ENCODE peak calls at places on chromosomes 11 and 22, in four cellular contexts. Q, X, E and S are unnamed samples.

GRCh38 chr22:37105154-37105553 is 4.4 kb downstream of the TMPRSS6 start:
- DNase-seq in E (no peak), Q (no peak), X (no peak), S (no peak)

GRCh38 chr22:39622881-39623367 is 52.4 kb downstream of the CACNA1I start:
- DNase-seq in Q (peak; percentile 79), X (peak; percentile 56), E (peak; percentile 52), S (peak; percentile 55)

GRCh38 chr11:130023204-130023603 is 20.6 kb upstream of the PRDM10 start:
- DNase-seq in Q (no peak), E (no peak), X (no peak), S (no peak)

GRCh38 chr22:33883961-33884808 is 36.1 kb downstream of the LARGE1 start:
- DNase-seq in X (no peak), E (no peak), Q (no peak), S (no peak)

GRCh38 chr11:57095417-57095816 is 86.3 kb upstream of the LRRC55 start:
- DNase-seq in Q (no peak), E (no peak), X (no peak), S (no peak)

GRCh38 chr11:121253951-121254350 is 38.6 kb upstream of the SC5D start:
- DNase-seq in E (no peak), Q (no peak), X (no peak), S (no peak)

GRCh38 chr11:113447621-113448310 is 27.4 kb downstream of the DRD2 start:
- DNase-seq in X (no peak), E (no peak), Q (no peak), S (no peak)

GRCh38 chr22:40326905-40327735 is 19.2 kb upstream of the ADSL start:
- DNase-seq in Q (no peak), E (no peak), X (no peak), S (no peak)

GRCh38 chr11:3091846-3092602 is 34.8 kb upstream of the CARS1 start:
- DNase-seq in E (peak; percentile 62), Q (peak; percentile 82), X (peak; percentile 51), S (peak; percentile 48)

GRCh38 chr11:126512251-126512650 is 156.8 kb downstream of the ST3GAL4 start:
- DNase-seq in E (no peak), X (no peak), Q (no peak), S (no peak)

GRCh38 chr22:22408731-22409696 is 99.5 kb downstream of the ZNF280B start:
- DNase-seq in X (no peak), Q (no peak), E (no peak), S (no peak)

GRCh38 chr22:26310616-26311015 is 118.4 kb upstream of the ASPHD2 start:
- DNase-seq in E (no peak), Q (no peak), X (no peak), S (no peak)

GRCh38 chr22:22710719-22711531 is 66.5 kb downstream of the GGTLC2 start:
- DNase-seq in X (peak; percentile 70), E (peak; percentile 87), Q (peak; percentile 82), S (peak; percentile 68)

GRCh38 chr11:111634981-111635705 is 32.9 kb downstream of the SIK2 start:
- DNase-seq in Q (no peak), X (no peak), E (no peak), S (no peak)

GRCh38 chr11:91926967-91927366 is 297.7 kb upstream of the FAT3 start:
- DNase-seq in X (no peak), Q (no peak), E (peak; percentile 36), S (no peak)

GRCh38 chr11:99592241-99592640 is 571.5 kb downstream of the CNTN5 start:
- DNase-seq in E (no peak), X (no peak), Q (no peak), S (no peak)